ENCODE peak calls at places on chromosomes 16 and 17, in nine cellular contexts. F, K, I, B, E, N, D, Z and Y are unnamed samples.

GRCh38 chr16:22008215-22009142 is 568 bp downstream of the MOSMO start:
- DNase-seq in D (peak), B (no peak), E (no peak), Z (peak), I (no peak), F (no peak), K (peak), N (peak), Y (no peak)

GRCh38 chr16:81632392-81633146 is 146.5 kb upstream of the PLCG2 start:
- DNase-seq in D (no peak), F (no peak), E (peak), N (peak), K (no peak), Z (no peak), I (no peak), B (no peak), Y (no peak)

GRCh38 chr16:84253173-84253572 is 13.4 kb upstream of the KCNG4 start:
- DNase-seq in I (no peak), D (no peak), B (no peak), E (no peak), Z (no peak), N (no peak), K (no peak), F (no peak), Y (no peak)

GRCh38 chr17:43723697-43724359 is 34.8 kb downstream of the SOST start:
- DNase-seq in K (no peak), B (peak), N (peak), D (peak), Z (no peak), I (no peak), E (peak), F (no peak), Y (peak)

GRCh38 chr16:21723532-21723931 is 59.8 kb downstream of the OTOA start:
- DNase-seq in K (no peak), E (no peak), B (no peak), N (no peak), I (no peak), D (no peak), F (no peak), Z (no peak), Y (no peak)

GRCh38 chr17:82232876-82233785 is 4.3 kb downstream of the SLC16A3 start:
- DNase-seq in K (no peak), E (no peak), F (peak), B (no peak), N (no peak), I (no peak), Z (no peak), D (peak), Y (peak)

GRCh38 chr16:53545433-53545832 is 42.4 kb upstream of the AKTIP start:
- DNase-seq in Z (no peak), B (no peak), F (no peak), I (no peak), K (no peak), D (no peak), E (no peak), N (no peak), Y (no peak)

GRCh38 chr17:29732613-29733012 is 109.9 kb upstream of the CORO6 start:
- DNase-seq in I (no peak), K (no peak), D (no peak), F (no peak), B (no peak), N (no peak), Z (no peak), E (peak), Y (no peak)

GRCh38 chr17:40450175-40450574 is 6.9 kb downstream of the IGFBP4 start:
- DNase-seq in B (no peak), N (peak), D (no peak), I (no peak), E (no peak), Z (no peak), K (peak), F (no peak), Y (no peak)

GRCh38 chr17:71438631-71439146 is 682.1 kb upstream of the SOX9 start:
- DNase-seq in K (no peak), D (no peak), Z (no peak), E (peak), B (peak), N (peak), F (no peak), I (no peak), Y (no peak)

GRCh38 chr16:50438041-50438437 is 69.3 kb upstream of the BRD7 start:
- DNase-seq in D (no peak), B (no peak), N (no peak), K (no peak), F (no peak), Z (no peak), E (no peak), I (no peak), Y (no peak)

GRCh38 chr17:28193241-28193640 is 125.8 kb upstream of the TMEM97 start:
- DNase-seq in I (peak), Z (no peak), E (no peak), N (no peak), F (peak), K (no peak), B (no peak), D (no peak), Y (peak)

GRCh38 chr17:32688221-32688620 is 188.7 kb downstream of the MYO1D start:
- DNase-seq in Z (no peak), K (no peak), I (no peak), F (no peak), D (no peak), B (no peak), N (no peak), E (no peak), Y (no peak)

GRCh38 chr17:78197147-78197830 is 10.1 kb downstream of the AFMID start:
- DNase-seq in Z (no peak), E (no peak), D (no peak), I (no peak), K (no peak), N (no peak), F (peak), B (no peak), Y (no peak)

GRCh38 chr16:80580109-80580832 is 39.5 kb downstream of the DYNLRB2 start:
- DNase-seq in E (peak), B (peak), D (no peak), F (no peak), I (no peak), Z (no peak), N (peak), K (no peak), Y (no peak)

GRCh38 chr17:13036776-13037175 is 18.9 kb upstream of the ELAC2 start:
- DNase-seq in I (no peak), D (no peak), E (peak), Z (no peak), N (peak), B (no peak), K (no peak), F (no peak), Y (no peak)

GRCh38 chr17:75090871-75091854 is 3.4 kb downstream of the SLC16A5 start:
- DNase-seq in K (no peak), F (no peak), E (no peak), N (no peak), D (peak), B (no peak), I (no peak), Z (peak), Y (peak)

GRCh38 chr17:50187741-50188520 is 13.5 kb downstream of the COL1A1 start:
- DNase-seq in B (no peak), I (no peak), E (no peak), Z (no peak), N (peak), F (no peak), D (no peak), K (no peak), Y (no peak)

GRCh38 chr16:67164599-67165061 is at the start of gene HSF4:
- DNase-seq in N (peak), I (no peak), D (peak), Z (peak), B (peak), F (peak), K (peak), E (no peak), Y (peak)

GRCh38 chr17:4101127-4101798 is 41.6 kb downstream of the ZZEF1 start:
- DNase-seq in D (no peak), K (no peak), I (peak), B (peak), Z (no peak), F (no peak), E (peak), N (no peak), Y (no peak)

GRCh38 chr17:21161498-21162393 is 35.0 kb downstream of the DHRS7B start:
- DNase-seq in I (no peak), B (no peak), E (peak), D (no peak), F (no peak), N (peak), K (no peak), Z (no peak), Y (peak)

GRCh38 chr16:4077083-4077714 is 39.0 kb downstream of the ADCY9 start:
- DNase-seq in F (no peak), I (no peak), K (no peak), N (no peak), E (no peak), D (no peak), B (no peak), Z (no peak), Y (no peak)

GRCh38 chr16:54277845-54278703 is 8.5 kb downstream of the IRX3 start:
- DNase-seq in D (no peak), B (no peak), I (no peak), N (no peak), E (no peak), Z (no peak), F (no peak), K (peak), Y (no peak)

GRCh38 chr17:21025446-21025845 is 17.4 kb downstream of the USP22 start:
- DNase-seq in F (no peak), Z (no peak), I (no peak), D (no peak), N (peak), K (no peak), E (peak), B (no peak), Y (no peak)

GRCh38 chr17:75552847-75553552 is 27.5 kb downstream of the LLGL2 start:
- DNase-seq in I (no peak), Z (no peak), N (no peak), D (no peak), F (no peak), B (no peak), E (no peak), K (peak), Y (no peak)

GRCh38 chr17:77923776-77924513 is 34.6 kb upstream of the TNRC6C start:
- DNase-seq in K (no peak), F (no peak), I (no peak), E (no peak), D (no peak), Z (no peak), B (no peak), N (no peak), Y (no peak)

GRCh38 chr17:76716834-76717205 is 6.1 kb upstream of the MXRA7 start:
- DNase-seq in D (peak), N (peak), B (peak), K (no peak), I (no peak), F (no peak), Z (no peak), E (peak), Y (no peak)

GRCh38 chr17:13953871-13954270 is 115.4 kb upstream of the COX10 start:
- DNase-seq in I (no peak), B (no peak), N (peak), D (no peak), Z (no peak), E (peak), K (no peak), F (no peak), Y (no peak)

GRCh38 chr16:23650674-23651073 is 9.4 kb downstream of the DCTN5 start:
- DNase-seq in K (peak), N (no peak), E (peak), F (no peak), B (peak), D (no peak), Z (no peak), I (no peak), Y (no peak)

DNA sequence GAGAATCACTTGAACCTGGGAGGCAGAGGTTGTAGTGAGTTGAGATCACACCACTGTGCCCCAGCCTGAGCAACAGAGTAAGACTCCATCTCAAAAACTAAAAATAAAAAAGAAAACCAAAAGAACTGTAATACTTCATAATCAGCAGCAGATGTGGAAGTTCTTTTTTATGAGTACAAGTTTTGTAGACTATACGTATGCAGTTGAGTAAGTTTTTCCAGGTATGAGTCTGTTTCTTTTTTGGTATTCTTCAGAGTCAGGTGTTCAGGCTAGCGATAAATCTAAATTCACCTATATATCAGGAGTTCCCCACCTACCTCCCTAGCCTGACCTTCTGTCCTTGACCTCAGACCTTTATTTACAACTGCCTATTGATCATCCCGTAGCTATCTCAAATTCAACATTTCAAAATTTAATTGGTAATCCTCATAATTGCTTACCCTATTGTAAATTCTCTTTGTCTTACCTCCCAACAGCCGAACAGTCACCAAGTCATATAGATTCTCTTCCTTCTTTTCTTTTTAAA is 10.7 kb downstream of the DCTN5 start:
- DNase-seq in F (no peak), B (no peak), E (no peak), I (no peak), K (no peak), Z (no peak), D (no peak), N (no peak), Y (no peak)
- H3K4me3 ChIP-seq in F (no peak), B (no peak), E (no peak), I (no peak), K (no peak), Z (no peak), D (no peak), N (no peak), Y (no peak)

DNA sequence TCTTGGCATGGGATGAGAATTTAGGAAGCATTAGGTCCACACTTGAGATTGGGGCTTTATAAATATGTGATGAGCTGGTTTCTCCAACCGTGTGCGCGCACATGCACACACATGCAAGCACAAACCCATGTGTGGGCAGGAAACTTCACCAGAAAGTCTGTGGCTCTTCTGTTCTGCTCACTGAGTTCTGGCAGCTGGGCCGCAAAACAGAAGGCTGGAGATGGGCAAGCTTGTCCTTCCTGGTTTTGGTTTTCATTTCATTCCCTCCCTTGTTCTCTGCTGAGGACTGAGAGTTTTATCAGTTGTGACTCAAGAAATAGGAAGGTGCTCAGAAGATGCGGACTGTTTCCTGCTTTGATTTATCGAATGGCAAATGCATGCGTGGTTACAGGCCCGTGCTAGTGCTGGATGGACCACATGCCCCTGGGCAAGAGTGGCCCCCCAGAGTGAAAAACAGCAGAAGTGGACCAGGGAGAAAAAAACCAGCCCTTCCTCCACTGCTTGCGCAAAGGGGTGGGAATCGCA is 14.1 kb downstream of the MAP3K14 start:
- DNase-seq in Z (no peak), B (peak), N (peak), K (no peak), F (peak), E (peak), I (no peak), D (no peak), Y (peak)
- H3K4me3 ChIP-seq in Z (no peak), B (peak), N (peak), K (no peak), F (peak), E (no peak), I (no peak), D (no peak), Y (no peak)

GRCh38 chr17:61260061-61260797 is 139.4 kb upstream of the TBX2 start:
- DNase-seq in K (no peak), I (peak), F (no peak), D (no peak), N (no peak), E (peak), Z (no peak), B (peak), Y (peak)

GRCh38 chr17:61261001-61261587 is 138.5 kb upstream of the TBX2 start:
- DNase-seq in K (no peak), Z (no peak), B (no peak), N (no peak), D (no peak), E (no peak), F (no peak), I (no peak), Y (no peak)

GRCh38 chr17:61267847-61268246 is 131.8 kb upstream of the TBX2 start:
- DNase-seq in E (no peak), D (no peak), I (no peak), Z (no peak), N (no peak), K (no peak), B (no peak), F (no peak), Y (no peak)

DNA sequence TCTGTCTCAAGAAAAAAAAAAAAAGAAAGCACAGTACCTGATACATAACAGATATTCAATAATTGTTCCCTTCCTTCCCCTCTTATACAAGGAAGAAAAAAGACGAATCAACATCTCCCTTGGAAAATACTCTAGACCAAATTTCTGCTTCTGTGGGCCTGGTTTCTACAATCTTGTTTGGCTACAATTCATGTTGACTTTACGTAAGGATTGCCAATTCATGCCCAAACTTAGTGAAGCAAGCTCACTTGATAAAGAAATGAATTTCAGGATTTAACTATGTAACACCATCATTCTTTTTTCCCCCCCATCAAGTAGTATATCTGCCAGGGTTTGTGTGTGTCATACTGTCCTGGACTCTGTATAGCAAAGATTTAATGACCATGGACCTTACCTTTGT is 134.2 kb upstream of the TBX2 start:
- DNase-seq in I (no peak), B (no peak), K (no peak), D (no peak), E (no peak), F (no peak), Z (no peak), N (no peak), Y (no peak)
- H3K4me3 ChIP-seq in I (no peak), B (no peak), K (no peak), D (no peak), E (no peak), F (no peak), Z (no peak), N (no peak), Y (no peak)

GRCh38 chr17:55846745-55847144 is 95.9 kb downstream of the PCTP start:
- DNase-seq in D (no peak), B (no peak), K (no peak), F (no peak), E (no peak), I (no peak), N (no peak), Z (no peak), Y (no peak)

GRCh38 chr17:55842405-55843158 is 91.7 kb downstream of the PCTP start:
- DNase-seq in I (no peak), B (no peak), D (no peak), Z (no peak), N (no peak), F (no peak), K (no peak), E (no peak), Y (peak)

GRCh38 chr17:55843785-55844184 is 92.9 kb downstream of the PCTP start:
- DNase-seq in N (no peak), B (no peak), D (no peak), K (no peak), Z (no peak), I (no peak), F (no peak), E (no peak), Y (no peak)

DNA sequence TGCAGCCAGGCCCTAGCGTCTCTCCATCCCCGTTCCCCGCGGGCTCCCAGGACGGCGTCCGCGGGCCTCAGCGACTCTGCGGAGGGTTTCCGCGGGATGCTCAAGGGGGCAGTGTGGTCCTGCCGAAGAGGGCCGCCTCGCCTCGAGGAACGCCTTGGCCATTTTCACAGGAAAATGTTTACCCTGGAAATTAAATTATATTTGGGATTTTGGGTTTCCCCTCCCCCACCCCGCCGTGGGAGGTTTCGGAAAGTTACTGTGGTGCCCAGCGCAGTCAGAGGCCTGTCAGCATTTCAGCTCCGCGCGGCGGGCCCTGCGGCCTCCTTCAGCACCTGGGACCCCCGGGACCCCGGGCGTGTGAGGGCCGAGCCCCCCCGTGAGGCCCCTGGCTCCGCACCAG is 94.5 kb downstream of the PCTP start:
- DNase-seq in Z (peak), E (peak), N (peak), K (peak), F (peak), B (peak), D (peak), I (peak), Y (peak)
- H3K4me3 ChIP-seq in Z (no peak), E (no peak), N (peak), K (peak), F (peak), B (peak), D (peak), I (no peak), Y (peak)